ENCODE peak calls at places on chromosome 12, in five cellular contexts. F is NB4, D is transverse colon, X is body of pancreas, V is fibroblast of mammary gland. Y is an unnamed sample.

GRCh38 chr12:128727999-128728398 is 95.8 kb downstream of the SLC15A4 start:
- DNase-seq in F (no peak), D (no peak), X (no peak), V (no peak), Y (no peak)

GRCh38 chr12:69085852-69086251 is 152.9 kb upstream of the CPM start:
- DNase-seq in F (no peak), D (no peak), X (no peak), V (no peak), Y (no peak)

GRCh38 chr12:87376722-87377121 is 652.5 kb downstream of the C12orf50 start:
- DNase-seq in F (no peak), D (no peak), X (no peak), V (no peak), Y (no peak)

GRCh38 chr12:55258288-55258687 is 13.9 kb downstream of the OR6C74 start:
- DNase-seq in F (no peak), D (no peak), X (no peak), V (no peak), Y (no peak)

GRCh38 chr12:32501835-32502333 is 102.5 kb downstream of the FGD4 start:
- DNase-seq in F (peak), D (no peak), X (peak), V (peak), Y (no peak)

GRCh38 chr12:43315961-43316360 is 236.0 kb downstream of the ADAMTS20 start:
- DNase-seq in F (no peak), D (no peak), X (no peak), V (peak), Y (no peak)

GRCh38 chr12:104578453-104578852 is 121.7 kb downstream of the CHST11 start:
- DNase-seq in F (peak), D (no peak), X (no peak), V (peak), Y (no peak)

GRCh38 chr12:110546339-110546738 is 36.8 kb downstream of the PPTC7 start:
- DNase-seq in F (peak), D (no peak), X (no peak), V (peak), Y (no peak)

GRCh38 chr12:114726092-114726710 is 42.2 kb upstream of the TBX3 start:
- DNase-seq in F (no peak), D (no peak), X (no peak), V (no peak), Y (no peak)

GRCh38 chr12:57224973-57225679 is 4.4 kb upstream of the SHMT2 start:
- DNase-seq in F (peak), D (peak), X (peak), V (no peak), Y (no peak)

GRCh38 chr12:22874151-22874550 is 249.2 kb downstream of the ETNK1 start:
- DNase-seq in F (no peak), D (no peak), X (no peak), V (peak), Y (no peak)

GRCh38 chr12:110896559-110896958 is 23.8 kb downstream of the MYL2 start:
- DNase-seq in F (no peak), D (no peak), X (no peak), V (no peak), Y (no peak)

GRCh38 chr12:59972941-59973340 is 377.1 kb downstream of the SLC16A7 start:
- DNase-seq in F (peak), D (no peak), X (no peak), V (peak), Y (no peak)

GRCh38 chr12:93526786-93527428 is 45.6 kb upstream of the SOCS2 start:
- DNase-seq in F (no peak), D (no peak), X (no peak), V (peak), Y (no peak)

GRCh38 chr12:14564336-14564959 is 3.2 kb downstream of the PLBD1 start:
- DNase-seq in F (no peak), D (no peak), X (no peak), V (no peak), Y (no peak)

GRCh38 chr12:112216223-112216622 is 90.9 kb downstream of the TRAFD1 start:
- DNase-seq in F (no peak), D (no peak), X (no peak), V (no peak), Y (no peak)

GRCh38 chr12:112218150-112218549 is 92.8 kb downstream of the TRAFD1 start:
- DNase-seq in F (no peak), D (no peak), X (no peak), V (peak), Y (no peak)

GRCh38 chr12:112217647-112218046 is 92.3 kb downstream of the TRAFD1 start:
- DNase-seq in F (no peak), D (no peak), X (no peak), V (no peak), Y (no peak)

GRCh38 chr12:112214064-112214463 is 88.7 kb downstream of the TRAFD1 start:
- DNase-seq in F (no peak), D (no peak), X (no peak), V (no peak), Y (no peak)

DNA sequence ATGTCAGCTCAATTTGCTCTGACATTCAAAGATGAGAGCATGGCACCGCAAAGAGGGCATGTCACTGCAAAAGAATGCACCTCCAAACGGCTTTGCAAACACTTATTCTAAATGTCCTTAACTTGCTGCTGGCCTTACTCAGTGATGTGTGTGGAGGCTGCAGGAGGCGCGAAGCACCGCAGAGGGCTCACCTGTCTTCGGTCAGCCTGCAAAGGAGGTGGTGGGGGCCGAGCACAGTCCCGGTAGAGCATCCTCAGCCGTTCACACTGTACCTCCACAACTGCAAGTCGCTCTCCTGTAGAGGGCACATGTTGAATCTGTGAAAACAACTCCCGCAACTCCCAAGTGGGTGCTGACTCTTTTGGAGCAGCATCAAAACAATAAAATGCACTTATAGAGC is 93.8 kb downstream of the TRAFD1 start:
- DNase-seq in F (no peak), D (no peak), X (no peak), V (peak), Y (no peak)
- H3K4me3 ChIP-seq in F (no peak), D (no peak), X (no peak), V (no peak), Y (no peak)

DNA sequence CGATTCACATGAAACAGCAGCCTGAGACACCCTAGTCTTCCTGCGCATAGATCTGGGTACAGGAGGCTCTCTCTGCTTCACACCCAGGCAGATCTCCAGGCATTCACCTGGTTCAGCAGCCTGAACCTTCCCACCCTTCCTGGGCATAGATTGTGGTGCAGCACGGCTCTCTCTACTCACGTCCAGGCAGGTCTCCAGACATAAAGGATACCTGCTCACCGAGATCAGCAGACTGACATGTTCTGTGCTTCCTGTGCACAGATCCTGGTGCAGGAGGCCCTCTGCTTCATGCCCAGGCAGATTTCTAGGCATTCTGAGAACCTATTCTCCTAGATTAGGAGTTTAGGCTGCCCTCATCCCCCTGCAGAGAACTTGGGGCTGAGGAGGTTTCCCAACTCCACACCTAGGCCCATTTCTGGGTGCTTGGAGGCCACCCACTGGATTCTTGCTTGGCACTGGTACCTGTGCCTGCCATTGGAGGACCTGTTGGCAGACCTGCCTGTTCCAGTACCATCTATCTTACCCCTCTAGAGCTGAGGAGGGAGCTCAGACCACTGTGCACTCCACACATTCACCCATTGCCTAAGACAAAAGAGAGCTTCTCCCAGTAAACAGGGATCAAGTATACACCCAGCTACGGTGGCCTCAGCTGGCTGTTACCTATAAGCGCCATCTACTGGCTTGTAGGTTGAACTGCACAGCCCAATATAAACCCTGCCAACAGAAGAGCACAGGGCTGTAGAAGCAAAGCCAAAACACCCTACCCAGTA is 28.0 kb upstream of the GARIN6 start:
- DNase-seq in F (peak), D (no peak), X (no peak), V (peak), Y (no peak)
- TF ChIP-seq CTCF in F (peak), D (peak), X (no peak), V (peak), Y (peak)

GRCh38 chr12:9813821-9814798 is 13.2 kb upstream of the KLRF1 start:
- DNase-seq in F (peak), D (peak), X (peak), V (peak), Y (no peak)
- H3K4me3 ChIP-seq in F (no peak), D (peak), X (no peak), V (no peak), Y (peak)

DNA sequence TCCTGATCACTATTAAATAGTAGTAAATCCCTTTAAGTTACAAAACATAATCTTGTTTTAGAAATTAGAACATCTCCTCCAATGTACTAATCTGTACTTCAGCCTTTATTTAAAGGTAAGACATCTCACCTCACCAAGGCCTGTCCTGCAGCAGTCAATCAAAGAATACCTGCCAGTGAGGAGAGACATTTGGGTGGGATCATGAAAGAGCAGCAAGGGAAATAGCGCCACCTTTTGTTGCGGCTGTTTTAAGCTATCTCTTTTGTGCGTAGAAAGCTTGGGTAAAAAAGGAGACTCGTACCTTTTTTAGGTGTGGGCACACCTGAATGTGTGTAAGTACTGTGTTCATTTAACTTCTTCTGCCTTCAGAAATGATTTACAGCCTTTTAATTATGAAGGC is 117.8 kb upstream of the TMTC1 start:
- DNase-seq in F (no peak), D (no peak), X (no peak), V (peak), Y (no peak)
- TF ChIP-seq CTCF in F (no peak), D (no peak), X (no peak), V (peak), Y (no peak)

GRCh38 chr12:77343291-77343690 is 277.9 kb upstream of the E2F7 start:
- DNase-seq in F (no peak), D (no peak), X (no peak), V (peak), Y (no peak)
- H3K4me3 ChIP-seq in F (no peak), D (no peak), X (no peak), V (no peak), Y (no peak)

Y was measured in GM12864.